ENCODE peak calls at places on chromosome 17, in four cellular contexts. One of them, this sample, is unnamed.

GRCh38 chr17:37158290-37158689 is 209.5 kb downstream of the AATF start:
- DNase-seq in erythroblast: no peak
- DNase-seq in breast epithelium: no peak
- DNase-seq in GM10248: no peak
- DNase-seq in this sample: no peak

GRCh38 chr17:78868391-78868790 is 27.8 kb upstream of the USP36 start:
- DNase-seq in erythroblast: no peak
- DNase-seq in breast epithelium: no peak
- DNase-seq in GM10248: no peak
- DNase-seq in this sample: no peak

GRCh38 chr17:50863221-50863843 is 2.8 kb downstream of the TOB1 start:
- DNase-seq in breast epithelium: no peak
- DNase-seq in GM10248: peak
- DNase-seq in erythroblast: peak
- DNase-seq in this sample: no peak

GRCh38 chr17:58338454-58338841 is 9.9 kb upstream of the TSPOAP1 start:
- DNase-seq in erythroblast: no peak
- DNase-seq in breast epithelium: no peak
- DNase-seq in GM10248: no peak
- DNase-seq in this sample: no peak

GRCh38 chr17:35540589-35541404 is 3.3 kb upstream of the SLFN12L start:
- DNase-seq in erythroblast: peak
- DNase-seq in breast epithelium: no peak
- DNase-seq in GM10248: no peak
- DNase-seq in this sample: no peak

GRCh38 chr17:78381601-78382168 is 3.2 kb downstream of the PGS1 start:
- DNase-seq in breast epithelium: no peak
- DNase-seq in GM10248: no peak
- DNase-seq in erythroblast: peak
- DNase-seq in this sample: no peak

GRCh38 chr17:76953926-76954325 is 85.7 kb downstream of the MGAT5B start:
- DNase-seq in breast epithelium: no peak
- DNase-seq in erythroblast: no peak
- DNase-seq in GM10248: no peak
- DNase-seq in this sample: no peak

GRCh38 chr17:77491921-77492445 is 351.2 kb downstream of the SEC14L1 start:
- DNase-seq in breast epithelium: no peak
- DNase-seq in GM10248: peak
- DNase-seq in erythroblast: no peak
- DNase-seq in this sample: no peak

GRCh38 chr17:81002409-81003361 is 11.0 kb downstream of the CHMP6 start:
- DNase-seq in GM10248: no peak
- DNase-seq in breast epithelium: no peak
- DNase-seq in erythroblast: peak
- DNase-seq in this sample: no peak

GRCh38 chr17:76051071-76051467 is 21.2 kb downstream of the SRP68 start:
- DNase-seq in GM10248: no peak
- DNase-seq in erythroblast: no peak
- DNase-seq in breast epithelium: no peak
- DNase-seq in this sample: no peak

GRCh38 chr17:2947588-2947950 is 115.8 kb downstream of the OR1D5 start:
- DNase-seq in breast epithelium: no peak
- DNase-seq in GM10248: no peak
- DNase-seq in erythroblast: no peak
- DNase-seq in this sample: no peak

GRCh38 chr17:43701318-43701743 is 39.6 kb upstream of the MEOX1 start:
- DNase-seq in breast epithelium: peak
- DNase-seq in GM10248: peak
- DNase-seq in erythroblast: no peak
- DNase-seq in this sample: no peak

GRCh38 chr17:49848019-49848473 is at the start of gene TAC4:
- DNase-seq in breast epithelium: no peak
- DNase-seq in erythroblast: no peak
- DNase-seq in GM10248: no peak
- DNase-seq in this sample: no peak

GRCh38 chr17:10197721-10198508 is 491 bp downstream of the GAS7 start:
- DNase-seq in GM10248: no peak
- DNase-seq in breast epithelium: no peak
- DNase-seq in erythroblast: no peak
- DNase-seq in this sample: no peak

GRCh38 chr17:27239046-27239445 is 54.9 kb upstream of the WSB1 start:
- DNase-seq in erythroblast: no peak
- DNase-seq in GM10248: peak
- DNase-seq in breast epithelium: no peak
- DNase-seq in this sample: no peak

This sample was measured in thoracic aorta.